ENCODE peak calls at places on chromosome 11, in five cellular contexts. One of them, this sample, is unnamed. For H3K9me3 and H3K4me1, the result is how much of the 10 kb centered on the place peaks cover.

GRCh38 chr11:10522921-10523320 is 18.1 kb downstream of the RNF141 start:
- DNase-seq in pancreas: no peak
- DNase-seq in neural progenitor cell: no peak
- DNase-seq in kidney: no peak
- DNase-seq in effector memory CD4-positive, alpha-beta T cell: no peak
- DNase-seq in this sample: no peak

GRCh38 chr11:107840120-107840479 is 18.5 kb downstream of the SLC35F2 start:
- DNase-seq in neural progenitor cell: no peak
- DNase-seq in kidney: no peak
- DNase-seq in pancreas: no peak
- DNase-seq in effector memory CD4-positive, alpha-beta T cell: no peak
- DNase-seq in this sample: no peak

GRCh38 chr11:116964269-116964668 is 126.8 kb upstream of the APOA1 start:
- DNase-seq in kidney: no peak
- DNase-seq in pancreas: no peak
- DNase-seq in neural progenitor cell: no peak
- DNase-seq in effector memory CD4-positive, alpha-beta T cell: no peak
- DNase-seq in this sample: no peak

GRCh38 chr11:304915-305833 is 2.4 kb upstream of the IFITM2 start:
- DNase-seq in neural progenitor cell: peak
- DNase-seq in pancreas: peak
- DNase-seq in effector memory CD4-positive, alpha-beta T cell: peak
- DNase-seq in kidney: no peak
- DNase-seq in this sample: no peak

GRCh38 chr11:70668204-70669202 is 270.2 kb downstream of the CTTN start:
- DNase-seq in effector memory CD4-positive, alpha-beta T cell: no peak
- DNase-seq in pancreas: no peak
- DNase-seq in kidney: no peak
- DNase-seq in neural progenitor cell: no peak
- DNase-seq in this sample: no peak

GRCh38 chr11:43895601-43896000 is 15.0 kb downstream of the ALKBH3 start:
- DNase-seq in pancreas: no peak
- DNase-seq in kidney: no peak
- DNase-seq in effector memory CD4-positive, alpha-beta T cell: no peak
- DNase-seq in neural progenitor cell: no peak
- DNase-seq in this sample: no peak

GRCh38 chr11:1107316-1108245 is 32.9 kb downstream of the MUC2 start:
- DNase-seq in pancreas: no peak
- DNase-seq in effector memory CD4-positive, alpha-beta T cell: no peak
- DNase-seq in neural progenitor cell: no peak
- DNase-seq in kidney: peak
- DNase-seq in this sample: no peak

GRCh38 chr11:76297143-76297542 is 83.8 kb downstream of the THAP12 start:
- DNase-seq in kidney: no peak
- DNase-seq in pancreas: no peak
- DNase-seq in effector memory CD4-positive, alpha-beta T cell: no peak
- DNase-seq in neural progenitor cell: no peak
- DNase-seq in this sample: no peak

GRCh38 chr11:120273432-120273831 is 33.5 kb downstream of the POU2F3 start:
- DNase-seq in effector memory CD4-positive, alpha-beta T cell: no peak
- DNase-seq in neural progenitor cell: no peak
- DNase-seq in pancreas: no peak
- DNase-seq in kidney: no peak
- DNase-seq in this sample: no peak

GRCh38 chr11:28679795-28680194 is 571.6 kb downstream of the METTL15 start:
- DNase-seq in kidney: no peak
- DNase-seq in neural progenitor cell: no peak
- DNase-seq in pancreas: no peak
- DNase-seq in effector memory CD4-positive, alpha-beta T cell: no peak
- DNase-seq in this sample: no peak

GRCh38 chr11:57240757-57241156 is 3.7 kb upstream of the APLNR start:
- DNase-seq in pancreas: no peak
- DNase-seq in neural progenitor cell: peak
- DNase-seq in effector memory CD4-positive, alpha-beta T cell: no peak
- DNase-seq in kidney: no peak
- DNase-seq in this sample: no peak

GRCh38 chr11:3614742-3615171 is 27.0 kb downstream of the ART5 start:
- DNase-seq in effector memory CD4-positive, alpha-beta T cell: peak
- DNase-seq in neural progenitor cell: no peak
- DNase-seq in kidney: no peak
- DNase-seq in pancreas: no peak
- DNase-seq in this sample: no peak

GRCh38 chr11:84227970-84228369 is 941.8 kb upstream of the CCDC90B start:
- DNase-seq in pancreas: no peak
- DNase-seq in neural progenitor cell: no peak
- DNase-seq in effector memory CD4-positive, alpha-beta T cell: no peak
- DNase-seq in kidney: no peak
- DNase-seq in this sample: no peak

GRCh38 chr11:134734446-134734845 is 322.4 kb upstream of the B3GAT1 start:
- DNase-seq in kidney: no peak
- DNase-seq in neural progenitor cell: no peak
- DNase-seq in effector memory CD4-positive, alpha-beta T cell: no peak
- DNase-seq in pancreas: no peak
- DNase-seq in this sample: no peak

GRCh38 chr11:134737563-134738510 is 325.8 kb upstream of the B3GAT1 start:
- DNase-seq in neural progenitor cell: no peak
- DNase-seq in kidney: no peak
- DNase-seq in effector memory CD4-positive, alpha-beta T cell: no peak
- DNase-seq in pancreas: no peak
- DNase-seq in this sample: no peak

GRCh38 chr11:134736251-134737072 is 324.4 kb upstream of the B3GAT1 start:
- DNase-seq in neural progenitor cell: no peak
- DNase-seq in effector memory CD4-positive, alpha-beta T cell: no peak
- DNase-seq in pancreas: no peak
- DNase-seq in kidney: no peak
- DNase-seq in this sample: no peak

GRCh38 chr11:134731562-134731961 is 319.5 kb upstream of the B3GAT1 start:
- DNase-seq in kidney: no peak
- DNase-seq in neural progenitor cell: peak
- DNase-seq in effector memory CD4-positive, alpha-beta T cell: no peak
- DNase-seq in pancreas: no peak
- DNase-seq in this sample: no peak

DNA sequence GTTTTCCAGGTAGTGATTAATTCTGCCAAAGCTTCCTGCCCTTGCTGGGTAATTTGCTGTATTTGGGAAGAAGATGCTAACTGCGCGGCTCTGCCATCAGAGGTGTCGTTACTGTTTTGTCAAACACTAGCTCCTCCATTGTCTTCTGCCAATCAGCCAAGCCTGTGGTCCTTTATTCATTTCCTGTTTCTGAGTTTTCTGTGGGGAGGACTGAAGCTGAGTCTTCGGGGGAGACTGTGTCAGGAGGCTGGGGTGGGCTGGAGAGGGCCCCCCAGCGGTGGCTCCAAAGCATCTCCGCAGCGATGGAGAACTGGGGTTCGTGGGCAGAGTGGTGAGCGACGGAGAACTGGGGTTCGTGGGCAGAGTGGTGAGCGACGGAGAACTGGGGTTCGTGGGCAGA is 322.9 kb upstream of the B3GAT1 start:
- DNase-seq in kidney: no peak
- DNase-seq in effector memory CD4-positive, alpha-beta T cell: no peak
- DNase-seq in neural progenitor cell: no peak
- DNase-seq in pancreas: no peak
- DNase-seq in this sample: no peak
- H3K9me3 ChIP-seq in kidney: under half
- H3K9me3 ChIP-seq in effector memory CD4-positive, alpha-beta T cell: under half
- H3K9me3 ChIP-seq in neural progenitor cell: under half
- H3K9me3 ChIP-seq in pancreas: under half
- H3K9me3 ChIP-seq in this sample: under half

GRCh38 chr11:111302298-111302697 is 4.0 kb downstream of the POU2AF3 start:
- DNase-seq in neural progenitor cell: no peak
- DNase-seq in effector memory CD4-positive, alpha-beta T cell: no peak
- DNase-seq in kidney: no peak
- DNase-seq in pancreas: no peak
- DNase-seq in this sample: no peak
- H3K4me1 ChIP-seq in neural progenitor cell: under half
- H3K4me1 ChIP-seq in effector memory CD4-positive, alpha-beta T cell: under half
- H3K4me1 ChIP-seq in kidney: under half
- H3K4me1 ChIP-seq in pancreas: under half
- H3K4me1 ChIP-seq in this sample: under half

DNA sequence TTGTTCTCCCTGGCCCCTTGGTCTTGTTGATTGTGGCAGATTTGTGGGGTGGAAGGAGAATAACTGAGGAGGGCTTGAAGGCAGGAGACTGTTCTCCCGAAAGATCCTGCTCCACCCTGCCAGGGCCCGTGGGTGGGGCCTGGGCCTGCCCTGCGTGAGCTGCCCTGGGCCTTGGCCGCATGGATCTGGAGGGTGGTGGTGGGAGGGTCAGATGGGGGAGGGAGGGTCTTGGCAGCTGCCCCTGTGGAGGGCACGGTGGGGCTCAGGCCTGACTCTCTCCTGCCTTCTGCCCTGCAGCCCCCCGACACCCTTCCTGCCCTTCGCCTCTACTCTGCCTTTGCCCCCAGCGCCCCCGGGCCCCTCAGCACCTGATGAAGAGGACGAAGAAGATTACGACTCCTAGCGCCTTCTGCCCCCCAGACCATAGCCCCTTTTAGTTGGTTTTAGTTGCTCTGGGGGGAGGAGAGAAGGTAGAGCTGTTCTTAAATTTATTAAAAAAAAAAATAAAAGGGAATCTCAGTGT is 1.9 kb downstream of the DRAP1 start:
- DNase-seq in kidney: no peak
- DNase-seq in neural progenitor cell: no peak
- DNase-seq in effector memory CD4-positive, alpha-beta T cell: no peak
- DNase-seq in pancreas: no peak
- DNase-seq in this sample: no peak
- H3K4me3 ChIP-seq in kidney: no peak
- H3K4me3 ChIP-seq in neural progenitor cell: no peak
- H3K4me3 ChIP-seq in effector memory CD4-positive, alpha-beta T cell: no peak
- H3K4me3 ChIP-seq in pancreas: no peak
- H3K4me3 ChIP-seq in this sample: no peak

GRCh38 chr11:58770627-58771457 is 39.1 kb upstream of the GLYAT start:
- DNase-seq in kidney: no peak
- DNase-seq in pancreas: no peak
- DNase-seq in effector memory CD4-positive, alpha-beta T cell: no peak
- DNase-seq in neural progenitor cell: no peak
- DNase-seq in this sample: no peak
- H3K9me3 ChIP-seq in kidney: under half
- H3K9me3 ChIP-seq in pancreas: under half
- H3K9me3 ChIP-seq in effector memory CD4-positive, alpha-beta T cell: under half
- H3K9me3 ChIP-seq in neural progenitor cell: under half
- H3K9me3 ChIP-seq in this sample: under half

DNA sequence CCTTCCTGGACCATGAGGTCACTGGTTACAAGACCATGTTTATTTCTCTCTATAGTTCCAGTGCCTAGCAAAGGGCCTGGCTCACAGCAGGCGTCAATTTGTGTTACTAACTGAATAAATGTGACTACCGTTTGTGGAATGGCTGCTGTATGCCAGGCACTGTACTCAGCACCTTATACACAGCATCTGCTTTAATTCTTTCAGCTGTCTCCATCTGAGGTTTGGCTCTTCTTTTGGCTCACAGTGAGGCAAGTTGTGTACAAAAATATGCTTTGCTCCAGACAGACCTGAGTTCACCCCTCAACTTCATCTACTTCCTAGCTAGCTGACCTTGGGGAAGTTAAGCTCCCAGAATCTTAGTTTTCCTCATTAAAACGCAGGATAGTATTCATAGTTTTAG is 75.3 kb upstream of the PHOX2A start:
- DNase-seq in pancreas: no peak
- DNase-seq in kidney: no peak
- DNase-seq in effector memory CD4-positive, alpha-beta T cell: no peak
- DNase-seq in neural progenitor cell: no peak
- DNase-seq in this sample: no peak
- H3K4me1 ChIP-seq in pancreas: under half
- H3K4me1 ChIP-seq in kidney: under half
- H3K4me1 ChIP-seq in effector memory CD4-positive, alpha-beta T cell: under half
- H3K4me1 ChIP-seq in neural progenitor cell: under half
- H3K4me1 ChIP-seq in this sample: under half

GRCh38 chr11:69330330-69330729 is 36.4 kb downstream of the MYEOV start:
- DNase-seq in pancreas: no peak
- DNase-seq in effector memory CD4-positive, alpha-beta T cell: no peak
- DNase-seq in neural progenitor cell: no peak
- DNase-seq in kidney: no peak
- DNase-seq in this sample: no peak
- H3K4me3 ChIP-seq in pancreas: no peak
- H3K4me3 ChIP-seq in effector memory CD4-positive, alpha-beta T cell: no peak
- H3K4me3 ChIP-seq in neural progenitor cell: no peak
- H3K4me3 ChIP-seq in kidney: no peak
- H3K4me3 ChIP-seq in this sample: no peak

GRCh38 chr11:101008961-101009684 is 120.5 kb downstream of the PGR start:
- DNase-seq in neural progenitor cell: no peak
- DNase-seq in effector memory CD4-positive, alpha-beta T cell: no peak
- DNase-seq in kidney: no peak
- DNase-seq in pancreas: no peak
- DNase-seq in this sample: no peak

GRCh38 chr11:101014600-101015242 is 114.9 kb downstream of the PGR start:
- DNase-seq in pancreas: no peak
- DNase-seq in kidney: no peak
- DNase-seq in neural progenitor cell: no peak
- DNase-seq in effector memory CD4-positive, alpha-beta T cell: no peak
- DNase-seq in this sample: no peak

GRCh38 chr11:101011881-101012280 is 117.7 kb downstream of the PGR start:
- DNase-seq in effector memory CD4-positive, alpha-beta T cell: no peak
- DNase-seq in kidney: no peak
- DNase-seq in pancreas: no peak
- DNase-seq in neural progenitor cell: no peak
- DNase-seq in this sample: no peak

GRCh38 chr11:101009685-101010055 is 119.9 kb downstream of the PGR start:
- DNase-seq in kidney: no peak
- DNase-seq in neural progenitor cell: no peak
- DNase-seq in effector memory CD4-positive, alpha-beta T cell: no peak
- DNase-seq in pancreas: no peak
- DNase-seq in this sample: no peak

DNA sequence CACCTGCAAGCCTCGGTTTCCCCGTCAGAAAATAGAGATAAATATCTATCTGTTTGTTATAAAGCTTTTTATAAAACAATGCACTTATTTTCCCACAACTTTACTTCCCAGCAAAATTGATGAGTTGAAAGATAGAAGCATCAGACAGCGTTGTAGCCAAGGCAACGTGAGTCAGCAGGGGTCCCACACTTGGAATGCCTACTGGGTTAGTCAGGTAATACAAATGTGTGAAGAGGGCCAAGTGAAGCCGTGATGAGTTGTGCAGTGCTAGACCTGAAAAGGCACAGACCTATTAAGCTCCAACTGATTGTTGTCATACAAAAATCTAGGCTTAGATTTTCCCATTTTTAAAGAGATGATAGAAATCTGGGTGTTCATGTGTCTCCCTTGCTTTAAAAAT is 118.7 kb downstream of the PGR start:
- DNase-seq in effector memory CD4-positive, alpha-beta T cell: no peak
- DNase-seq in pancreas: no peak
- DNase-seq in neural progenitor cell: peak
- DNase-seq in kidney: no peak
- DNase-seq in this sample: no peak
- H3K9me3 ChIP-seq in effector memory CD4-positive, alpha-beta T cell: under half
- H3K9me3 ChIP-seq in pancreas: under half
- H3K9me3 ChIP-seq in neural progenitor cell: under half
- H3K9me3 ChIP-seq in kidney: under half
- H3K9me3 ChIP-seq in this sample: under half